ENCODE peak calls at places on chromosomes 2 and 18, in seven cellular contexts. Q, U, H, R, Y, M and J are unnamed samples.
A peak's percentile ranks its signal among the peaks of the same experiment; 100 is the strongest.

GRCh38 chr2:134320930-134321329 is 67.1 kb downstream of the MGAT5 start:
- DNase-seq in Q (no peak), U (no peak), H (no peak), R (no peak), Y (no peak), M (no peak), J (no peak)

GRCh38 chr2:38498039-38498438 is 104.7 kb downstream of the HNRNPLL start:
- DNase-seq in Q (peak; percentile 72), U (no peak), H (no peak), R (no peak), Y (peak; percentile 78), M (no peak), J (no peak)

GRCh38 chr2:173991857-173992588 is 26.9 kb upstream of the SP3 start:
- DNase-seq in Q (peak; percentile 57), U (peak; percentile 25), H (peak; percentile 84), R (no peak), Y (peak; percentile 54), M (no peak), J (no peak)

GRCh38 chr2:219293736-219294201 is 14.6 kb downstream of the DNAJB2 start:
- DNase-seq in Q (no peak), U (no peak), H (no peak), R (no peak), Y (no peak), M (no peak), J (no peak)

GRCh38 chr2:18445412-18446320 is 114.8 kb downstream of the RDH14 start:
- DNase-seq in Q (no peak), U (no peak), H (peak; percentile 64), R (no peak), Y (no peak), M (no peak), J (no peak)

GRCh38 chr18:3451989-3452749 is 2.2 kb downstream of the TGIF1 start:
- DNase-seq in Q (peak; percentile 59), U (peak; percentile 69), H (peak; percentile 74), R (peak; percentile 26), Y (peak; percentile 43), M (no peak), J (peak; percentile 73)

GRCh38 chr2:156803243-156803642 is 367.1 kb downstream of the GPD2 start:
- DNase-seq in Q (no peak), U (no peak), H (no peak), R (no peak), Y (no peak), M (no peak), J (no peak)

GRCh38 chr2:120434909-120435308 is 89.0 kb downstream of the INHBB start:
- DNase-seq in Q (no peak), U (no peak), H (no peak), R (no peak), Y (no peak), M (no peak), J (no peak)

GRCh38 chr18:79151191-79151590 is 82.0 kb downstream of the ATP9B start:
- DNase-seq in Q (no peak), U (no peak), H (no peak), R (no peak), Y (no peak), M (no peak), J (no peak)

GRCh38 chr2:70029814-70030409 is 57.4 kb upstream of the PCBP1 start:
- DNase-seq in Q (peak; percentile 87), U (peak; percentile 79), H (peak; percentile 89), R (no peak), Y (no peak), M (peak; percentile 36), J (peak; percentile 38)

GRCh38 chr2:177665948-177666347 is 273.4 kb downstream of the AGPS start:
- DNase-seq in Q (no peak), U (no peak), H (no peak), R (no peak), Y (no peak), M (no peak), J (no peak)

GRCh38 chr18:48356151-48356745 is 52.9 kb downstream of the ZBTB7C start:
- DNase-seq in Q (no peak), U (no peak), H (no peak), R (no peak), Y (no peak), M (no peak), J (no peak)

GRCh38 chr18:8283901-8284585 is 325.2 kb upstream of the RAB12 start:
- DNase-seq in Q (no peak), U (peak; percentile 74), H (peak; percentile 80), R (no peak), Y (no peak), M (peak; percentile 15), J (no peak)

DNA sequence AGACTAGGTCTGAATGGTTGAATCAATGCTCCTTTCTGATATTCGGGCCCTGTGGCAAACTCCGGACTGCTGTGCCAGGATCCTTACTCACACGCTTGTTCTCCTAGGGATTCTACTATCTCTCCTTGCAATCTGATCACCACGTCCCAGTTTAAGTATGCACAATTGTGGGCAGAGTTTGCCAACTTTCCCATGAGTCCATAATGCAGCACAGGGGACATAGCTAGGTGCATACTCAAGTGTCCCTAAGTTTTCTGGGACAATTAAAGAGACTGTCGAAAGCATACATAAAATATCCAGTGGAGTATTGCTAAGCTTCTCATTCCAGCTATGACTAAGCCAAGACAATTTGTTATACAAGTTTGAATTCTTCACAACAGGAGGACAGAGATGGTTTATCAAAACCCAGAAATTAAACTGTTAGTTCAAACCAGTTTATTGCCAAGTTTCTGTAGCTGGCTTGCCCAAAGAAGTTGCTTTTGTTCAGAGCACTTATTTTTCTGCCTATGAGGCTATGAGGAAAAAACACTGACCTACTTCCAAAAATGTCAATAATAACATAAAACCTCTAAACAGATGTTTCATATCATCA is 136.2 kb downstream of the EXOC6B start:
- DNase-seq in Q (no peak), U (peak; percentile 38), H (peak; percentile 9), R (no peak), Y (no peak), M (no peak), J (no peak)
- TF ChIP-seq CTCF in Q (no peak), U (no peak), H (no peak), R (no peak), Y (no peak), M (no peak), J (no peak)

DNA sequence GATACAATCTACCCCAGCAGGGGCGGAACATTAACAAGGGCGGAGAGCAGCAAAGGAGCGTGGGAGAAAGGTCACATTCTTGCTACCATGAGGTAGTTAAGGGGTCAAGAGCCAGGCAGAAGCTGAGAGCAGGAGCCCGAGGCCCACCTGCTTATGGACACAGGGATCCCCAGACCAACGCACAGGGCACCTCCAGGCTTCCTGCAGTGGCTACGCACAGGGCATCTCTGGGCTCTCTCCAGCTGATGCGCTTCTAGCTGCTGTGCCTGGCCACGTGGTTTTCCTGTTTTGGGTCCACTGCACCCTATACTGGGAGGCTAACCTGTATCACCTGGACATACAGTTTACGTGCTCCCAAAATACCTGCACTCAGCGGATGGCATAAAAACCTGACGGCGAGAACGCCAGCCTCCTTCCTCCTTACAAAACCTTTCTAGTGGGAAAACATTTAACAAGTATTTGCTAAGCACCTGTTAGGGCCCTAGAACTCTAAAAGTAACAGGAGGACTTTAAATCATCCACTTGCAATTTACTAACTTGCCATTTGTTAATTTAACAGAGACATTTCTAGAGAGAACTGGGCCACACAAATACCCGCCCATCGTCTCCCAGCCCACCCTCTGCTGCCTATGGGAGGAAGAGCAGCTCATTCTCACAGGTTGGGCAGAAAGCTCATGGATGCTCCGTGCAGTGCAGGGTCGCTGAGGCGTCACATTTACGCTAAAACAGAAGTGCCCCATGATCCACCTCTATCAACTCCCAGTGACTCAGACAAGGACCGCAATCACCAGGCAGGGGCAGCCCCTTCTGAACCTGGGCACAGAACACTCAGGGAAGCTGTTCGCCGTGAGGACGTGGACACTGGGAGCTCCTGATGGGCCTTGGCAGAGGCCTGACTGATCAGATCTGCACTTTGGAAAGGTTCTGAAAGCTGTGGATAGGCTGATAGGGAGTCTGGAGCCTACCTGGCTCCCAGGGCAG is 107.1 kb downstream of the HDAC4 start:
- DNase-seq in Q (no peak), U (no peak), H (no peak), R (no peak), Y (no peak), M (no peak), J (no peak)
- TF ChIP-seq CTCF in Q (no peak), U (no peak), H (no peak), R (no peak), Y (no peak), M (no peak), J (no peak)

GRCh38 chr2:21650566-21650965 is 526.8 kb downstream of the TDRD15 start:
- DNase-seq in Q (no peak), U (peak; percentile 60), H (no peak), R (no peak), Y (no peak), M (no peak), J (no peak)
- TF ChIP-seq CTCF in Q (no peak), U (no peak), H (no peak), R (no peak), Y (no peak), M (no peak), J (no peak)

DNA sequence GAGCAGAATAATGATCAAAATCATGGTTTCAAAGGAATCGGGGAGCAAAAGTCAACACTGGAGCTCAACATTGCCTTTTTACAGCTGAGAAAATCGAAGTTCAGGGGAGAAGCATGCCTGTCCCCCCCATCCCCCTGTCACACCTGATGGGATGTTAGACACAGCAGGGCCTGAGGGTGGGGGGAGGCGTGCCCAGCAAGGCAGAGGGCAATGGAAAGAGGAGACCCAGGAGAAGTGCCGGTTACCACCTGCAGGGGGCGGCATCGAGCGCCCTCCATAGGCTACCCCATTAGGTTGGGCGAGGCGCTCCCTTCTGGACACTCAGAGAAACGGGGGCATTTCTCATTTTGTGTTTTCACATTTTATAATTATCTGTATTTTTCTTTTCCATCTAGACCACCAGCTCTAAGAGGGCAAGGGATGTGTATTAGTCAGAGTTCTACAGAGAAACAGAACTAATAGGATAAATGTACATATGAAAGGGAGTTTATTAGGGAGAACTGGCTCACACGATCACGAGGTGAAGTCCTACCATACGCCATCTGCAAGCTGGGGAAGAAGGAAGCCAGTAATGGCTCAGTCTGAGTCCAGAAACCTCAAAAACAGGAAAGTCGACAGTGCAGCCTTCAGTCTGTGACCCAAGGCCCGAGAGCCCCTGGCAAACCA is 271.3 kb downstream of the LRATD1 start:
- DNase-seq in Q (no peak), U (no peak), H (peak; percentile 1), R (no peak), Y (peak; percentile 70), M (no peak), J (peak; percentile 42)
- TF ChIP-seq CTCF in Q (peak; percentile 46), U (peak; percentile 22), H (peak; percentile 34), R (peak; percentile 74), Y (peak; percentile 88), M (peak; percentile 48), J (peak; percentile 40)

GRCh38 chr18:10519999-10520935 is 5.6 kb upstream of the NAPG start:
- DNase-seq in Q (peak; percentile 88), U (peak; percentile 92), H (peak; percentile 98), R (peak; percentile 54), Y (peak; percentile 79), M (peak; percentile 77), J (peak; percentile 89)
- TF ChIP-seq CTCF in Q (peak; percentile 92), U (peak; percentile 97), H (peak; percentile 59), R (peak; percentile 52), Y (peak; percentile 45), M (peak; percentile 89), J (no peak)

GRCh38 chr2:181114021-181114420 is 133.6 kb downstream of the UBE2E3 start:
- DNase-seq in Q (no peak), U (no peak), H (no peak), R (no peak), Y (no peak), M (no peak), J (no peak)
- TF ChIP-seq CTCF in Q (no peak), U (no peak), H (no peak), R (no peak), Y (no peak), M (no peak), J (no peak)

GRCh38 chr18:21509062-21509461 is 91.4 kb downstream of the ESCO1 start:
- DNase-seq in Q (no peak), U (no peak), H (no peak), R (no peak), Y (no peak), M (no peak), J (no peak)
- TF ChIP-seq CTCF in Q (no peak), U (no peak), H (no peak), R (no peak), Y (no peak), M (no peak), J (no peak)